ENCODE peak calls at places on chromosome 19, in ten cellular contexts. F is heart left ventricle, G is right cardiac atrium, I is thyroid gland, P is ascending aorta, E is uterus, O is SJCRH30, Z is transverse colon, Y is heart right ventricle, U is fibroblast of lung. V is an unnamed sample. For H3K4me1 and H3K9me3, the result is how much of the 10 kb centered on the place peaks cover.

GRCh38 chr19:29309637-29310036 is 96.7 kb upstream of the UQCRFS1 start:
- DNase-seq in O (no peak), F (no peak), Y (no peak), U (no peak), Z (no peak), G (no peak), I (no peak), P (no peak), E (no peak), V (no peak)

GRCh38 chr19:15922021-15922420 is 12.3 kb downstream of the CYP4F11 start:
- DNase-seq in G (no peak), U (no peak), I (no peak), O (no peak), E (no peak), Y (no peak), P (no peak), Z (no peak), F (no peak), V (no peak)

GRCh38 chr19:36207605-36208252 is 6.7 kb downstream of the ZNF565 start:
- DNase-seq in O (no peak), G (no peak), U (no peak), F (no peak), P (no peak), E (no peak), Y (no peak), I (no peak), Z (no peak), V (no peak)

GRCh38 chr19:35154535-35155406 is at the start of gene FXYD5:
- DNase-seq in E (peak), G (peak), U (peak), O (no peak), Z (peak), F (peak), I (no peak), P (peak), Y (peak), V (peak)

GRCh38 chr19:5498817-5499535 is 43.8 kb downstream of the ZNRF4 start:
- DNase-seq in U (no peak), P (no peak), F (no peak), O (no peak), G (no peak), Y (no peak), E (no peak), Z (no peak), I (no peak), V (no peak)

GRCh38 chr19:6971366-6971765 is 49.9 kb downstream of the MBD3L2B start:
- DNase-seq in F (no peak), E (no peak), G (no peak), Y (no peak), U (peak), I (no peak), P (no peak), O (no peak), Z (no peak), V (no peak)

GRCh38 chr19:3852614-3853254 is 16.1 kb downstream of the ZFR2 start:
- DNase-seq in U (peak), O (peak), P (no peak), E (no peak), Z (peak), G (no peak), I (no peak), F (no peak), Y (no peak), V (peak)

GRCh38 chr19:3655402-3656072 is 28.9 kb upstream of the CACTIN start:
- DNase-seq in Y (no peak), I (no peak), U (peak), Z (peak), E (peak), F (no peak), P (no peak), O (peak), G (no peak), V (peak)

GRCh38 chr19:38722947-38723605 is 21.2 kb downstream of the CAPN12 start:
- DNase-seq in P (no peak), O (no peak), G (no peak), Z (no peak), F (no peak), I (no peak), E (no peak), U (no peak), Y (no peak), V (no peak)

GRCh38 chr19:44621367-44621766 is 8.0 kb downstream of the IGSF23 start:
- DNase-seq in I (no peak), O (no peak), Y (no peak), U (no peak), Z (no peak), F (no peak), G (no peak), P (no peak), E (no peak), V (no peak)

GRCh38 chr19:2409352-2409912 is 18.0 kb downstream of the TIMM13 start:
- DNase-seq in I (no peak), U (no peak), Z (no peak), E (no peak), G (no peak), O (no peak), Y (no peak), F (no peak), P (no peak), V (no peak)

GRCh38 chr19:38402967-38403674 is at the start of gene FAM98C:
- DNase-seq in G (peak), Z (peak), Y (peak), P (peak), O (peak), U (peak), E (peak), F (peak), I (peak), V (peak)

GRCh38 chr19:44745386-44745831 is 3.1 kb upstream of the BCL3 start:
- DNase-seq in P (peak), F (peak), U (peak), O (peak), I (peak), G (peak), E (peak), Y (peak), Z (peak), V (peak)

GRCh38 chr19:16153582-16154336 is 10.3 kb downstream of the HSH2D start:
- DNase-seq in Z (no peak), O (peak), G (no peak), P (no peak), I (no peak), U (no peak), Y (no peak), E (no peak), F (no peak), V (no peak)

GRCh38 chr19:49210108-49210900 is 52.7 kb downstream of the TRPM4 start:
- DNase-seq in Y (no peak), G (no peak), E (peak), O (peak), U (no peak), Z (peak), F (no peak), I (no peak), P (no peak), V (peak)

GRCh38 chr19:36420961-36421748 is 2.7 kb upstream of the ZFP82 start:
- DNase-seq in O (no peak), G (peak), Z (no peak), I (peak), U (peak), Y (peak), P (no peak), F (peak), E (peak), V (peak)

GRCh38 chr19:35790981-35791813 is 15.8 kb downstream of the ARHGAP33 start:
- DNase-seq in F (no peak), U (no peak), O (no peak), Y (no peak), Z (no peak), E (no peak), G (no peak), P (peak), I (peak), V (no peak)

GRCh38 chr19:18762125-18763023 is 28.7 kb downstream of the COMP start:
- DNase-seq in U (peak), E (peak), Z (peak), Y (peak), G (peak), I (peak), O (peak), F (peak), P (peak), V (peak)

GRCh38 chr19:38267780-38268430 is 3.5 kb downstream of the SPINT2 start:
- DNase-seq in F (no peak), Z (peak), Y (no peak), I (peak), U (no peak), E (no peak), G (no peak), O (no peak), P (no peak), V (peak)

GRCh38 chr19:29303035-29303706 is 90.2 kb upstream of the UQCRFS1 start:
- DNase-seq in E (no peak), G (no peak), I (no peak), P (no peak), O (no peak), Z (no peak), F (no peak), U (no peak), Y (no peak), V (no peak)

GRCh38 chr19:7971553-7972520 is 28.4 kb upstream of the TIMM44 start:
- DNase-seq in F (no peak), O (no peak), P (no peak), Y (no peak), I (no peak), U (no peak), Z (no peak), G (no peak), E (no peak), V (no peak)

GRCh38 chr19:45010306-45010705 is 9.0 kb downstream of the RELB start:
- DNase-seq in P (no peak), G (no peak), U (no peak), E (no peak), F (no peak), Z (no peak), O (no peak), Y (no peak), I (no peak), V (no peak)

GRCh38 chr19:54460230-54461005 is 3.2 kb downstream of the LENG9 start:
- DNase-seq in F (no peak), Y (no peak), E (no peak), O (no peak), P (no peak), G (peak), U (no peak), Z (no peak), I (no peak), V (peak)

GRCh38 chr19:18349524-18350128 is 9.2 kb downstream of the PGPEP1 start:
- DNase-seq in I (peak), G (peak), P (no peak), O (peak), F (peak), E (peak), Y (peak), Z (peak), U (peak), V (peak)

GRCh38 chr19:39825093-39825463 is 8.9 kb downstream of the DYRK1B start:
- DNase-seq in F (no peak), I (no peak), Y (no peak), G (no peak), P (no peak), E (no peak), U (no peak), Z (no peak), O (no peak), V (no peak)

GRCh38 chr19:51708811-51709210 is 15.0 kb downstream of the HAS1 start:
- DNase-seq in G (no peak), Y (no peak), U (no peak), P (peak), O (no peak), F (no peak), I (no peak), E (no peak), Z (no peak), V (no peak)

GRCh38 chr19:52987221-52987620 is 24.5 kb upstream of the ZNF816 start:
- DNase-seq in G (no peak), I (no peak), F (no peak), U (no peak), E (no peak), O (no peak), P (no peak), Y (no peak), Z (no peak), V (no peak)

GRCh38 chr19:7356899-7357627 is 8.3 kb downstream of the ARHGEF18 start:
- DNase-seq in Y (no peak), P (no peak), E (peak), G (no peak), I (no peak), U (no peak), Z (no peak), O (no peak), F (no peak), V (no peak)

GRCh38 chr19:39998511-39998910 is 1.7 kb downstream of the ZNF546 start:
- DNase-seq in F (no peak), I (no peak), U (peak), Z (no peak), P (no peak), G (no peak), Y (no peak), O (no peak), E (no peak), V (no peak)

GRCh38 chr19:32201661-32202060 is 143.7 kb upstream of the ZNF507 start:
- DNase-seq in I (no peak), Y (no peak), O (peak), E (no peak), P (no peak), F (no peak), G (peak), U (no peak), Z (no peak), V (no peak)

GRCh38 chr19:41548954-41549688 is 26.8 kb upstream of the CEACAM21 start:
- DNase-seq in E (no peak), Z (peak), F (no peak), P (no peak), U (no peak), O (no peak), G (no peak), Y (no peak), I (no peak), V (no peak)

GRCh38 chr19:6239871-6240676 is 39.7 kb downstream of the MLLT1 start:
- DNase-seq in O (no peak), Y (no peak), Z (no peak), P (no peak), F (no peak), E (no peak), G (no peak), I (no peak), U (no peak), V (no peak)

GRCh38 chr19:11324079-11324661 is 15.3 kb downstream of the RAB3D start:
- DNase-seq in U (peak), Z (peak), I (peak), F (peak), P (peak), O (peak), Y (peak), G (peak), E (peak), V (peak)
- H3K4me1 ChIP-seq in U (under half), Z (under half), I (under half), F (under half), P (under half), O (under half), Y (under half), G (under half), E (under half), V (under half)

GRCh38 chr19:33756177-33756576 is 40.5 kb upstream of the KCTD15 start:
- DNase-seq in I (no peak), P (no peak), E (no peak), U (no peak), Z (no peak), F (no peak), O (no peak), Y (no peak), G (no peak), V (no peak)

GRCh38 chr19:33754361-33754760 is 42.3 kb upstream of the KCTD15 start:
- DNase-seq in Z (no peak), O (no peak), P (no peak), I (no peak), Y (no peak), G (no peak), U (no peak), F (no peak), E (no peak), V (no peak)

GRCh38 chr19:33755314-33756020 is 41.2 kb upstream of the KCTD15 start:
- DNase-seq in Y (no peak), E (no peak), F (no peak), U (no peak), O (peak), G (no peak), Z (no peak), P (no peak), I (no peak), V (no peak)

GRCh38 chr19:33759356-33759755 is 37.3 kb upstream of the KCTD15 start:
- DNase-seq in O (no peak), Y (no peak), P (no peak), Z (no peak), F (no peak), E (no peak), I (no peak), G (no peak), U (no peak), V (no peak)

DNA sequence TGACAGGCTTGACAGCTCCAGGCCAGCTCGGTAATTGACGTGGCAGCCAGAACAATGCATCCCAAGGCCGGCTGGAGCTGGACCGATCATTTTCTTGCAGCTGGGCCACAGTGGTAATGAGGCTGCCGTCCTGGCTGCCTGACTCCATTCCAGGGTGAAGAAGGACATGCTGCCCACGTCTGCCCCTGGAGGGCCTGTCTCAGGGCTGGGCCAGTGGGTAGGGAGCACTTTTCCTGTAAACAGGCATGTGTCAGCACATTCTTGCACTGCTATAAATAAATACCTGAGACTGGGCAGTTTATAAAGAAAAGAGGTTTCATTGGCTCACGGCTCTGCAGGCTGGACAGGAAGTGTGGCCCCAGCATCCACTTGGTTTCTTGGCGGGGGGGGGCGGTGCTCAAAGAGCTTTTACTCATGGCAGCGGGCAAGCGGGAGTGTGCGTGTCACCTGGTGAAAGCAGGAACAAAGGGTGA is 38.1 kb upstream of the KCTD15 start:
- DNase-seq in E (no peak), Z (no peak), F (no peak), O (no peak), G (no peak), U (peak), Y (no peak), P (no peak), I (peak), V (no peak)
- H3K4me3 ChIP-seq in E (no peak), Z (no peak), F (no peak), O (no peak), G (no peak), U (no peak), Y (no peak), P (no peak), I (no peak), V (no peak)

DNA sequence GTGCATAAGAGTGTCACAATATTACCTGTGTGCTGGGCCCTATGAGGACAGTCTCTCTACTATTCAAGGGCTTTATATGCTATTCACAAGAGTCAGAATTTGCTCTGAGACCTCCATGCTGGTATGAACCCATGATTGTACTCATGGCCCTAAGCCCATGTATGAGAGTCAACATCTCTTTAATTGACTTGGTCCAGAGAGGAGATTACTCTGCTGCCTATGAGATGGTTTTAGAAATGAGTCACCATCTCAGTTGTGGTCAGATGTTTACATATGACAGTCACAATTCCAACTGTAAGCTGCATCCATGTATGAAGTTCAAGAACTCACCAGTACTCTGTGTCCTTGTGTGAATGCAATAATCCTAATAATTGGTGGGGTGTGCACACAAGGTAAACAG is 19.9 kb upstream of the ZNF208 start:
- DNase-seq in Y (no peak), G (no peak), U (no peak), P (no peak), O (no peak), F (no peak), Z (no peak), I (no peak), E (no peak), V (no peak)
- H3K9me3 ChIP-seq in Y (under half), G (under half), U (under half), P (under half), O (under half), F (under half), Z (under half), I (under half), E (under half), V (under half)

DNA sequence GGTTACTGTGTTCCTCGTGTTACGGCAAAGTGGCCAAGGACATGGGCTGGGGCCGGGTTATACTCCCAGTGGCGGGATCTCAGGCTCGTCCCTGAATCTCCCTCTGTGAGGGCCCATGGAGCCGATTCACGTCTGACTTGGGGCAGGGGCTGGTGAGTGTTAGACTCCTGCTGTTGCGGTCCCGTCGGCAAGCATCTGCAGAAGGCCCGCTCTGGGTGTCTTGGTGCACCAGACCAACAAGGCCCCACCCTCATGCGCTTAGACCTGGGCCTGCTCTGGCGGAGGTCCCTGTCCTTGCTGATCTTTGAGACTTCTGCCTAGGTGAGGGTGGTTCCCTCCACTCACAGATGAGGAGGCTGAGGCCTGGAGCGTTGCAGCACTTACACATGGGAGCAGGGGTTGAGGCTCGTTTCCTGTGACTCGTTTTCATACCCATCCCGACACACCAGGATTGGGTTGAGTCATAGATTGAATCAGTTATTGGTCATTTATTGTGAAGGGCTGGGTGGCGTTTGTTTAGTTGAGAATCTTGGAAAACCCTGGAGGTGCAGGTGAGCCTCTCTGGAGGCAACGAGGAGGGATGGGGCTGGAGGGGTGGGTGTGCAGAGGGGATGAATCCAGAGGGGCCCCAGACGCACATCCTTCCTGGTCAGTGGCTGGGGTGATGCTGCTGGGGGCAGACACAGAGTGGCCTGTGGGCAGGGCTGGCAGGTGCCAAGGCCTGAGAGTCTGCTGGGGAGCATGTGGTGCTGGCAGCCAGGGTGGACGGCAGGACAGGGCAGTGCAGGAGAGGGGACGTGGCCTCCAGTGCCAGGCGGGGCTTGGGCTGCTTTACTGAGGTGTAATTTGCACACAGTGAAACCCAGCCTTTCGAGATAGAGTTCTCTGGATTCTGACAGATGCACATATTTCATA is 4.6 kb downstream of the EPN1 start:
- DNase-seq in F (no peak), I (no peak), G (no peak), U (peak), O (no peak), E (no peak), P (no peak), Z (no peak), Y (no peak), V (no peak)
- H3K4me1 ChIP-seq in F (under half), I (under half), G (under half), U (under half), O (under half), E (under half), P (under half), Z (under half), Y (half or more), V (under half)

DNA sequence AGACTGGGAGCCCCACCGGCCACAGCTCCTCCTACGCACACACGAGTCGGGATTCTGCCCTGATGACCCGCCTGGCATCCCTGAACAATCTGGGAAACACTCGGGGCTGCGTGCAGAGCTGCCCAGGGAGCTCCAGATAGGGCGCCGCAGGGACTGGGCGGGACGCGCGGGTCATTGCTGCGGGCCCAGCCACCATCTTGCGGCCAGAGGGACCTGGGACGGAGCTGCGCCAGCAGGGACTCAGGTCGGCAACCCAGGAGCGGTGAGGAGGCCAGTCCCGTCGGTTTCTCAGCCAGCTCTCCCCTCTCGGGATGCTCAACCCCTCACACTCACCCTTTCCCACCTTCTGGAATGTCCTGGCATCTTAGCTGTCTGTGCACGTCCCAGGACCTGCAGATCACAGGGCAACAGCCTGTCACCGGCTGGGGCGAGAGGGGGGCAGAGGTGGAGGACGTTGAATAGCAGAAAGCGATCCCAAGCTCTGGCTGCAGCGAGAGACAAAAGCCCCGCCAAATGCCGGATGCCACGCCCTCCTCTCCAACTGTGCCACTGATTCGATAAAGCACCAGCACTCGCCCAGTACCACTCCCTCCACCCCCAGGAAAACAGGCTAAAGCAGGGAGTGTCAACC is 20.4 kb upstream of the ZNF91 start:
- DNase-seq in I (peak), O (peak), P (no peak), Z (peak), E (no peak), F (peak), U (peak), G (peak), Y (peak), V (peak)
- H3K4me3 ChIP-seq in I (no peak), O (peak), P (peak), Z (peak), E (no peak), F (peak), U (peak), G (peak), Y (peak), V (peak)